ENCODE peak calls at places on chromosomes 6 and 20, in eight cellular contexts. S is iris pigment epithelial cell; C is NCI-H748 treated with DMSO at 0.1 percent for 48 hours; E is fibroblast of pulmonary artery; Z is dermis blood vessel endothelial cell; Y is NCI-H460; F is GM13977; N is effector memory CD4-positive, alpha-beta T cell. K is an unnamed sample.

GRCh38 chr20:44750081-44750805 is 4.6 kb downstream of the KCNK15 start:
- DNase-seq in S (no peak), C (no peak), E (no peak), Z (peak), Y (no peak), F (no peak), N (no peak), K (no peak)

GRCh38 chr6:153727910-153728309 is 311.1 kb upstream of the OPRM1 start:
- DNase-seq in S (peak), C (no peak), E (peak), Z (no peak), Y (no peak), F (no peak), N (no peak), K (peak)

GRCh38 chr6:167200806-167201205 is 43.0 kb upstream of the GPR31 start:
- DNase-seq in S (no peak), C (no peak), E (no peak), Z (no peak), Y (no peak), F (no peak), N (no peak), K (no peak)

GRCh38 chr6:148293181-148293995 is 49.2 kb upstream of the SASH1 start:
- DNase-seq in S (no peak), C (no peak), E (no peak), Z (no peak), Y (no peak), F (no peak), N (no peak), K (no peak)

GRCh38 chr6:118893882-118894424 is at the start of gene ASF1A:
- DNase-seq in S (peak), C (peak), E (peak), Z (peak), Y (peak), F (peak), N (peak), K (peak)

GRCh38 chr20:63858393-63859165 is 2.7 kb upstream of the ABHD16B start:
- DNase-seq in S (peak), C (no peak), E (peak), Z (peak), Y (no peak), F (peak), N (no peak), K (peak)

GRCh38 chr20:48339147-48339985 is 488.4 kb downstream of the PREX1 start:
- DNase-seq in S (peak), C (no peak), E (peak), Z (no peak), Y (no peak), F (peak), N (no peak), K (peak)

GRCh38 chr20:12570371-12570770 is 438.4 kb upstream of the SPTLC3 start:
- DNase-seq in S (peak), C (peak), E (no peak), Z (no peak), Y (peak), F (no peak), N (no peak), K (peak)

GRCh38 chr6:163349001-163349680 is 65.4 kb upstream of the QKI start:
- DNase-seq in S (peak), C (no peak), E (no peak), Z (no peak), Y (no peak), F (no peak), N (no peak), K (no peak)

GRCh38 chr20:57594092-57594911 is 25.9 kb downstream of the ZBP1 start:
- DNase-seq in S (peak), C (no peak), E (peak), Z (peak), Y (peak), F (peak), N (peak), K (peak)